ENCODE peak calls at places on chromosomes 3 and 15, in six cellular contexts. C is RWPE2, J is ovary, T is psoas muscle, M is heart right ventricle, L is breast epithelium. S is an unnamed sample.
A peak's percentile ranks its signal among the peaks of the same experiment; 100 is the strongest.

GRCh38 chr3:126367316-126367805 is 10.2 kb upstream of the KLF15 start:
- DNase-seq in J (no peak), T (no peak), L (no peak), C (peak; percentile 23), M (no peak), S (no peak)

GRCh38 chr3:110568246-110568645 is 503.4 kb upstream of the NECTIN3 start:
- DNase-seq in M (no peak), L (no peak), T (no peak), J (no peak), C (no peak), S (no peak)

GRCh38 chr3:151697496-151697895 is 36.2 kb upstream of the AADACL2 start:
- DNase-seq in T (no peak), L (no peak), J (no peak), M (no peak), C (no peak), S (no peak)

GRCh38 chr15:58552505-58553364 is 120.9 kb downstream of the LIPC start:
- DNase-seq in T (no peak), M (no peak), C (no peak), L (no peak), J (no peak), S (no peak)

GRCh38 chr3:98343647-98344507 is 9.8 kb upstream of the OR5K4 start:
- DNase-seq in M (no peak), T (no peak), L (no peak), J (no peak), C (no peak), S (no peak)

GRCh38 chr15:58957101-58957973 is 23.9 kb upstream of the SLTM start:
- DNase-seq in L (no peak), J (no peak), C (no peak), T (no peak), M (no peak), S (peak; percentile 48)

GRCh38 chr3:127222163-127222562 is 29.2 kb downstream of the PRR23E start:
- DNase-seq in J (no peak), C (no peak), L (no peak), M (no peak), T (no peak), S (no peak)

GRCh38 chr15:88006146-88006545 is 250.4 kb downstream of the NTRK3 start:
- DNase-seq in L (no peak), J (no peak), C (no peak), M (no peak), T (no peak), S (no peak)

GRCh38 chr3:120907659-120908029 is 361 bp upstream of the STXBP5L start:
- DNase-seq in L (no peak), C (no peak), M (no peak), T (no peak), J (no peak), S (no peak)

GRCh38 chr3:97815149-97815917 is 6.5 kb upstream of the CRYBG3 start:
- DNase-seq in M (no peak), J (no peak), L (no peak), T (no peak), C (no peak), S (no peak)

GRCh38 chr3:187919018-187919417 is 173.8 kb upstream of the BCL6 start:
- DNase-seq in C (no peak), L (no peak), J (no peak), M (no peak), T (no peak), S (no peak)

GRCh38 chr3:115692887-115693524 is 69.7 kb downstream of the GAP43 start:
- DNase-seq in T (peak; percentile 54), C (peak; percentile 40), L (peak; percentile 65), J (peak; percentile 53), M (peak; percentile 39), S (peak; percentile 80)

GRCh38 chr15:45612790-45613415 is 21.9 kb upstream of the SQOR start:
- DNase-seq in M (no peak), J (no peak), L (no peak), T (no peak), C (no peak), S (no peak)

GRCh38 chr15:84924074-84924700 is 39.7 kb downstream of the SLC28A1 start:
- DNase-seq in T (no peak), L (no peak), C (no peak), M (no peak), J (no peak), S (no peak)

GRCh38 chr15:40825661-40826088 is 2.8 kb downstream of the PPP1R14D start:
- DNase-seq in C (no peak), T (no peak), J (no peak), M (no peak), L (no peak), S (no peak)

GRCh38 chr3:154987846-154988245 is 92.3 kb upstream of the MME start:
- DNase-seq in C (no peak), T (no peak), J (no peak), M (no peak), L (no peak), S (no peak)

GRCh38 chr3:22371592-22372291 is 620.7 kb upstream of the ZNF385D start:
- DNase-seq in M (peak; percentile 8), J (no peak), L (no peak), C (no peak), T (no peak), S (peak; percentile 28)

GRCh38 chr3:78281381-78281780 is 1241.5 kb downstream of the ROBO2 start:
- DNase-seq in M (no peak), L (no peak), C (no peak), J (no peak), T (no peak), S (peak; percentile 70)

GRCh38 chr15:86879250-86880229 is 799.9 kb downstream of the AGBL1 start:
- DNase-seq in J (no peak), M (peak; percentile 28), T (peak; percentile 48), C (no peak), L (no peak), S (no peak)

GRCh38 chr3:48555949-48556795 is 431 bp downstream of the PFKFB4 start:
- DNase-seq in J (no peak), C (peak; percentile 68), T (no peak), L (no peak), M (no peak), S (no peak)

GRCh38 chr3:128500556-128500955 is 7.6 kb upstream of the GATA2 start:
- DNase-seq in L (no peak), J (no peak), M (no peak), C (no peak), T (no peak), S (no peak)

GRCh38 chr3:128499724-128500275 is 6.8 kb upstream of the GATA2 start:
- DNase-seq in J (no peak), T (no peak), M (no peak), L (no peak), C (no peak), S (no peak)

GRCh38 chr3:128503164-128503651 is 10.2 kb upstream of the GATA2 start:
- DNase-seq in L (no peak), T (no peak), C (no peak), M (no peak), J (no peak), S (peak; percentile 13)

GRCh38 chr3:128502712-128503111 is 9.7 kb upstream of the GATA2 start:
- DNase-seq in L (no peak), J (no peak), M (no peak), T (no peak), C (no peak), S (no peak)

GRCh38 chr3:128501431-128501830 is 8.4 kb upstream of the GATA2 start:
- DNase-seq in L (no peak), J (no peak), C (no peak), T (no peak), M (no peak), S (no peak)
- TF ChIP-seq CTCF in L (no peak), J (no peak), C (no peak), T (no peak), M (no peak), S (no peak)

DNA sequence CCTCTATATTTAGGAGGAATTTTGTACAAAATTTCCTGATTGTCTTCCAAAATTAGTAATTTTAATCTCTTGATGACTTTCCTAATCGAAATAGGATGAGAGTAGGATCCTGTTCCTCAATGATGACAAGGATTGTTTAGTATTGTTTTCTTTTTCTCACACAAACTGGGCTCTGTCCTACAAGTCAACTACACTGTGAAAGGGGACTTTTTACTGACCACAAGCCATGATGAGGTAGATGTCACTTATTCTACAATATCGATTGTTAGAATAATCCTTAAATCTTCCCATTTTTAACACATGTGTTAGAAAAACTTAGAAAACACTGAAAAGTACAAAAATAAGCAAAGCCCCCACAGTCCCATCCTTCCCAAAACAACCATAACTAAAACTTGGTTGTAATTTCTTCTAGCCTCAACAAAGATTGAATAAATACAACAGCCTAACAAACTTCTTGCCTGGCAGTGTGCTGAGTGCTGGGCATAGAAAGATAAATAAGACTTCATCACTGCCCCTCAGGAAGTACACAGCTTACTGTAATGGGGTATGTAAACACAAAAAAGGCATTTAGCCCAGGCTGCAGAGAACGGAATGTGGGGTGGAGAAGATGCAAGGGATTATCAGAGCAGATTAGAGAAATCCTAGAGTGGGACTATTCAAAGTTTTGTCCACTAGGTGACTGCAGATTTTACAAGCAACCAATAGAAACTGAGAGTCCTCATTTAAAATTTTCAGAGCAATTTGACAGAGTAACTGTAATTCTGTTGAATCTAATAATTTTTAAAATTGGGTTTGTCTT is 35.6 kb upstream of the TSC22D2 start:
- DNase-seq in M (no peak), C (no peak), J (no peak), L (no peak), T (no peak), S (no peak)
- TF ChIP-seq CTCF in M (no peak), C (peak; percentile 24), J (no peak), L (peak; percentile 15), T (no peak), S (peak; percentile 13)

GRCh38 chr3:142975316-142975995 is 12.0 kb upstream of the PAQR9 start:
- DNase-seq in L (no peak), J (no peak), C (no peak), M (no peak), T (no peak), S (no peak)
- TF ChIP-seq CTCF in L (no peak), J (no peak), C (no peak), M (no peak), T (no peak), S (no peak)

DNA sequence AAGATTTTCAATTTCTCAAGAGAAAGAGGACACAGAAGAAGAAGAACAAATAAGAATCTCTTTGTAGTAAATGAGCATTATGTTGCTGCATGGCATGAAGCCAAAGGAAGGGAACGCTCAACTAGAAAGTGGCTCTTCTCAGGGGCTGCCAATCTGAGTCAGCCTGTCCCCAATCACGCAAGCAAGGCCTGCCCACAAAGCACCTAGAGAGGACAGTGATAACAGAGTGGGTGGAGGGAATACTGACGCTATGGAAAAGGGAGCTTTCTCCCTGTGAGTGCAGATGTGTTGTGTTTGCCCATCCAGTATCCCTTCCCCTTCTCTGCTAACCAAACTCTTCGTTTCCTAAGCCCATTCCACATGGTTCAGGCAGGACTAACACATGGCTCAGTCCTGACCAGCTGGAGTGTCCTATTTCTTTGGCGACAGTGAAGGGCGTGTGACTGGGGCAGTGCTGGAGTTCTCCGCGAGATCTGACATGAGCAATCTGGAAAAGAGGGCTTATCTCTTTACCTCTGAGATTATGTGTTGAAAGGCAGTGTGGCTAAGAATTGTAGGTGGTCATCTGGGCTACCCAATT is 14.2 kb downstream of the FBN1 start:
- DNase-seq in M (no peak), T (no peak), J (no peak), L (no peak), C (no peak), S (no peak)
- TF ChIP-seq CTCF in M (no peak), T (no peak), J (no peak), L (no peak), C (no peak), S (no peak)